ENCODE peak calls at places on chromosome 2, in seven cellular contexts. One of them, this sample, is unnamed.

GRCh38 chr2:82043867-82044266 is 1739.3 kb upstream of the LRRTM1 start:
- DNase-seq in DMS 273 treated with DMSO at 0.1 percent for 48 hours: no peak
- DNase-seq in SK-MEL-5: no peak
- DNase-seq in HTR-8/SVneo: no peak
- DNase-seq in cardiac fibroblast: no peak
- DNase-seq in HCEC 1CT: no peak
- DNase-seq in MCF 10A: no peak
- DNase-seq in this sample: no peak

GRCh38 chr2:25302758-25303436 is 38.8 kb downstream of the DNMT3A start:
- DNase-seq in DMS 273 treated with DMSO at 0.1 percent for 48 hours: no peak
- DNase-seq in SK-MEL-5: no peak
- DNase-seq in HTR-8/SVneo: no peak
- DNase-seq in cardiac fibroblast: no peak
- DNase-seq in HCEC 1CT: no peak
- DNase-seq in MCF 10A: no peak
- DNase-seq in this sample: no peak

GRCh38 chr2:145751634-145752033 is 1231.7 kb upstream of the ZEB2 start:
- DNase-seq in DMS 273 treated with DMSO at 0.1 percent for 48 hours: no peak
- DNase-seq in SK-MEL-5: peak; percentile 26
- DNase-seq in HTR-8/SVneo: peak; percentile 12
- DNase-seq in cardiac fibroblast: peak; percentile 69
- DNase-seq in HCEC 1CT: peak; percentile 78
- DNase-seq in MCF 10A: peak; percentile 67
- DNase-seq in this sample: no peak

GRCh38 chr2:241399941-241400922 is 44.1 kb downstream of the FARP2 start:
- DNase-seq in DMS 273 treated with DMSO at 0.1 percent for 48 hours: no peak
- DNase-seq in SK-MEL-5: no peak
- DNase-seq in HTR-8/SVneo: no peak
- DNase-seq in cardiac fibroblast: no peak
- DNase-seq in HCEC 1CT: no peak
- DNase-seq in MCF 10A: no peak
- DNase-seq in this sample: no peak

GRCh38 chr2:99000708-99001107 is 64.7 kb upstream of the CRACDL start:
- DNase-seq in DMS 273 treated with DMSO at 0.1 percent for 48 hours: no peak
- DNase-seq in SK-MEL-5: no peak
- DNase-seq in HTR-8/SVneo: no peak
- DNase-seq in cardiac fibroblast: no peak
- DNase-seq in HCEC 1CT: no peak
- DNase-seq in MCF 10A: no peak
- DNase-seq in this sample: no peak

GRCh38 chr2:209383212-209383611 is 40.6 kb upstream of the MAP2 start:
- DNase-seq in DMS 273 treated with DMSO at 0.1 percent for 48 hours: no peak
- DNase-seq in SK-MEL-5: no peak
- DNase-seq in HTR-8/SVneo: peak; percentile 28
- DNase-seq in cardiac fibroblast: peak; percentile 69
- DNase-seq in HCEC 1CT: peak; percentile 83
- DNase-seq in MCF 10A: peak; percentile 89
- DNase-seq in this sample: no peak

GRCh38 chr2:157107877-157108276 is 149.6 kb upstream of the GALNT5 start:
- DNase-seq in DMS 273 treated with DMSO at 0.1 percent for 48 hours: peak; percentile 30
- DNase-seq in SK-MEL-5: no peak
- DNase-seq in HTR-8/SVneo: no peak
- DNase-seq in cardiac fibroblast: peak; percentile 4
- DNase-seq in HCEC 1CT: no peak
- DNase-seq in MCF 10A: peak; percentile 88
- DNase-seq in this sample: no peak

GRCh38 chr2:235390108-235390815 is 103.6 kb upstream of the AGAP1 start:
- DNase-seq in DMS 273 treated with DMSO at 0.1 percent for 48 hours: no peak
- DNase-seq in SK-MEL-5: peak; percentile 60
- DNase-seq in HTR-8/SVneo: no peak
- DNase-seq in cardiac fibroblast: no peak
- DNase-seq in HCEC 1CT: peak; percentile 20
- DNase-seq in MCF 10A: peak; percentile 69
- DNase-seq in this sample: no peak

GRCh38 chr2:101442667-101443061 is 32.2 kb downstream of the RFX8 start:
- DNase-seq in DMS 273 treated with DMSO at 0.1 percent for 48 hours: no peak
- DNase-seq in SK-MEL-5: no peak
- DNase-seq in HTR-8/SVneo: no peak
- DNase-seq in cardiac fibroblast: no peak
- DNase-seq in HCEC 1CT: peak; percentile 28
- DNase-seq in MCF 10A: peak; percentile 20
- DNase-seq in this sample: no peak

GRCh38 chr2:109217362-109218086 is 88.5 kb downstream of the SH3RF3 start:
- DNase-seq in DMS 273 treated with DMSO at 0.1 percent for 48 hours: no peak
- DNase-seq in SK-MEL-5: no peak
- DNase-seq in HTR-8/SVneo: no peak
- DNase-seq in cardiac fibroblast: peak; percentile 35
- DNase-seq in HCEC 1CT: peak; percentile 100
- DNase-seq in MCF 10A: peak; percentile 47
- DNase-seq in this sample: no peak

GRCh38 chr2:117855886-117856285 is 41.4 kb downstream of the DDX18 start:
- DNase-seq in DMS 273 treated with DMSO at 0.1 percent for 48 hours: no peak
- DNase-seq in SK-MEL-5: no peak
- DNase-seq in HTR-8/SVneo: no peak
- DNase-seq in cardiac fibroblast: no peak
- DNase-seq in HCEC 1CT: peak; percentile 4
- DNase-seq in MCF 10A: no peak
- DNase-seq in this sample: no peak

GRCh38 chr2:46445561-46445960 is 33.8 kb upstream of the TMEM247 start:
- DNase-seq in DMS 273 treated with DMSO at 0.1 percent for 48 hours: no peak
- DNase-seq in SK-MEL-5: no peak
- DNase-seq in HTR-8/SVneo: no peak
- DNase-seq in cardiac fibroblast: no peak
- DNase-seq in HCEC 1CT: no peak
- DNase-seq in MCF 10A: no peak
- DNase-seq in this sample: no peak

GRCh38 chr2:200585730-200586643 is at the start of gene AOX1:
- DNase-seq in DMS 273 treated with DMSO at 0.1 percent for 48 hours: peak; percentile 42
- DNase-seq in SK-MEL-5: no peak
- DNase-seq in HTR-8/SVneo: no peak
- DNase-seq in cardiac fibroblast: peak; percentile 78
- DNase-seq in HCEC 1CT: peak; percentile 75
- DNase-seq in MCF 10A: no peak
- DNase-seq in this sample: peak; percentile 46

GRCh38 chr2:169767243-169767888 is 31.3 kb upstream of the SSB start:
- DNase-seq in DMS 273 treated with DMSO at 0.1 percent for 48 hours: no peak
- DNase-seq in SK-MEL-5: peak; percentile 62
- DNase-seq in HTR-8/SVneo: peak; percentile 57
- DNase-seq in cardiac fibroblast: peak; percentile 75
- DNase-seq in HCEC 1CT: peak; percentile 51
- DNase-seq in MCF 10A: peak; percentile 70
- DNase-seq in this sample: no peak

GRCh38 chr2:43421194-43421593 is 174.6 kb downstream of the THADA start:
- DNase-seq in DMS 273 treated with DMSO at 0.1 percent for 48 hours: no peak
- DNase-seq in SK-MEL-5: no peak
- DNase-seq in HTR-8/SVneo: no peak
- DNase-seq in cardiac fibroblast: no peak
- DNase-seq in HCEC 1CT: no peak
- DNase-seq in MCF 10A: no peak
- DNase-seq in this sample: no peak

This sample was measured in left ventricle myocardium inferior.